ENCODE peak calls at places on chromosomes 3 and 15, in six cellular contexts. R, L, E, P, M and B are unnamed samples.

GRCh38 chr15:57495037-57495436 is 96.7 kb upstream of the MYZAP start:
- DNase-seq in E (no peak), M (no peak), L (no peak), P (no peak), R (no peak), B (no peak)

GRCh38 chr15:70526974-70527325 is 236.4 kb downstream of the UACA start:
- DNase-seq in P (no peak), M (no peak), L (no peak), R (no peak), E (no peak), B (no peak)

GRCh38 chr3:183298708-183299153 is 45.7 kb downstream of the B3GNT5 start:
- DNase-seq in L (peak), M (no peak), P (peak), R (no peak), E (no peak), B (peak)

GRCh38 chr3:171095063-171095462 is 68.5 kb upstream of the SLC2A2 start:
- DNase-seq in R (no peak), L (no peak), P (no peak), M (no peak), E (no peak), B (no peak)

GRCh38 chr3:38004415-38005075 is 14.0 kb downstream of the VILL start:
- DNase-seq in M (peak), R (peak), E (peak), P (peak), L (no peak), B (no peak)

GRCh38 chr15:62578548-62578947 is 413.5 kb upstream of the C2CD4B start:
- DNase-seq in R (no peak), L (no peak), E (no peak), M (no peak), P (no peak), B (no peak)

GRCh38 chr3:5155241-5155640 is 32.3 kb upstream of the EDEM1 start:
- DNase-seq in R (no peak), L (no peak), M (no peak), P (no peak), E (no peak), B (no peak)

GRCh38 chr3:156256256-156256655 is 135.9 kb downstream of the KCNAB1 start:
- DNase-seq in E (no peak), L (no peak), P (no peak), R (no peak), M (no peak), B (no peak)

GRCh38 chr3:102037791-102038190 is 188.5 kb downstream of the NFKBIZ start:
- DNase-seq in R (no peak), M (no peak), E (no peak), P (no peak), L (no peak), B (no peak)

DNA sequence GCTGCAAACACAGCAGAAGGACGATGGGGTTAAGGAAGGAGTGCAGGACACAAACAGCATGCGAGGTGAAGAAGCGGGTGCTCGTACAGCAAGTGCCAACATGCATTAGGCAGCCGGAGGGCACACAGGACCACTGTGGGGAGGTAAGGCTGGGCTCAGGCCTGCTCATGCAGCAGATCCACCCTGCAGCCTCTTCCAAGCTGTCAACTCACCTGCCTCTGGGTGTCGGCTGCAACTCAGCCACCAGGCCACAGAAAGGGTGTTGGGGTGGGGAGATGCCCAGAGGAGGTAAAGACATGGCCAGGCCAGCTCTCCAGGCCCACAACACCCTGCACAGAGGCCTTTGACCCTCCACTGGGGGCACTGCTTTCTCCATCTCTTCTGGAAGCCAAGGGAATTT is 44.2 kb downstream of the TGM4 start:
- DNase-seq in P (no peak), M (no peak), R (no peak), E (no peak), L (no peak), B (no peak)
- TF ChIP-seq CTCF in P (no peak), M (no peak), R (no peak), E (no peak), L (no peak), B (no peak)

DNA sequence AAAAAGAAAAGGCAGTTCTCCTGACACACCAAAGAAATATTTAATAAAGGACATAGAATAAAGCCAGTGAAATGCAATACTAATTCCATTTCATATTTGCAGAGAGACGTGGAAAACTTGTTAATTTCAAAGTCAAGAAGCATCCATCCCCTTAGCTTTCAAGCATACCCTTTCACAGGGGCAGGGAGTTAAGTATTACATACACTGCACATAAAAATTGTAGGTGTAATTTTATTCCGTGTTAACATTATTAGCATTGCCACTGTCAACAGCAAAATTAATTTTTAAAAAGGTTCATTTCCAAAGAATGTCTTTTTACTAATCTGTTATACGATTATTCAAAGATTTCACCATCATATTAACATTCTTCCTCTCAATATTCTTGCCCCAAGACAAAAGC is 518.0 kb downstream of the MECOM start:
- DNase-seq in R (no peak), P (no peak), E (no peak), L (no peak), M (no peak), B (no peak)
- H3K4me3 ChIP-seq in R (peak), P (peak), E (peak), L (peak), M (no peak), B (peak)

GRCh38 chr15:34213690-34214089 is 3.8 kb upstream of the KATNBL1 start:
- DNase-seq in R (no peak), P (no peak), L (no peak), M (no peak), E (no peak), B (no peak)

GRCh38 chr15:34206016-34206415 is 3.9 kb downstream of the KATNBL1 start:
- DNase-seq in L (no peak), R (peak), P (no peak), E (no peak), M (no peak), B (no peak)

GRCh38 chr15:34214135-34214534 is 4.2 kb upstream of the KATNBL1 start:
- DNase-seq in L (no peak), P (no peak), M (no peak), R (no peak), E (no peak), B (no peak)

GRCh38 chr15:34203936-34204335 is 6.0 kb downstream of the KATNBL1 start:
- DNase-seq in E (no peak), R (peak), L (no peak), P (no peak), M (no peak), B (no peak)

GRCh38 chr15:34209421-34210282 is at the start of gene KATNBL1:
- DNase-seq in M (peak), E (peak), L (no peak), R (peak), P (peak), B (peak)
- TF ChIP-seq CTCF in M (peak), E (peak), L (peak), R (peak), P (peak), B (peak)

GRCh38 chr15:43520138-43520537 is 2.7 kb downstream of the MAP1A start:
- DNase-seq in R (no peak), M (no peak), P (no peak), L (no peak), E (no peak), B (no peak)

GRCh38 chr15:43517354-43518072 is at the start of gene MAP1A:
- DNase-seq in E (peak), R (no peak), P (peak), L (no peak), M (no peak), B (no peak)

GRCh38 chr15:43521419-43521818 is 4.0 kb downstream of the MAP1A start:
- DNase-seq in M (no peak), E (no peak), P (no peak), R (no peak), L (no peak), B (no peak)

GRCh38 chr15:43518073-43518761 is 809 bp downstream of the MAP1A start:
- DNase-seq in E (peak), L (no peak), R (no peak), M (peak), P (peak), B (no peak)

GRCh38 chr15:43519207-43519606 is 1.8 kb downstream of the MAP1A start:
- DNase-seq in P (no peak), R (no peak), L (no peak), M (no peak), E (no peak), B (no peak)
- H3K4me3 ChIP-seq in P (no peak), R (no peak), L (no peak), M (no peak), E (no peak), B (no peak)

GRCh38 chr3:193563999-193564398 is 9.3 kb upstream of the ATP13A4 start:
- DNase-seq in E (no peak), R (peak), P (no peak), M (no peak), L (no peak), B (no peak)
- TF ChIP-seq CTCF in E (no peak), R (peak), P (peak), M (no peak), L (peak), B (peak)

DNA sequence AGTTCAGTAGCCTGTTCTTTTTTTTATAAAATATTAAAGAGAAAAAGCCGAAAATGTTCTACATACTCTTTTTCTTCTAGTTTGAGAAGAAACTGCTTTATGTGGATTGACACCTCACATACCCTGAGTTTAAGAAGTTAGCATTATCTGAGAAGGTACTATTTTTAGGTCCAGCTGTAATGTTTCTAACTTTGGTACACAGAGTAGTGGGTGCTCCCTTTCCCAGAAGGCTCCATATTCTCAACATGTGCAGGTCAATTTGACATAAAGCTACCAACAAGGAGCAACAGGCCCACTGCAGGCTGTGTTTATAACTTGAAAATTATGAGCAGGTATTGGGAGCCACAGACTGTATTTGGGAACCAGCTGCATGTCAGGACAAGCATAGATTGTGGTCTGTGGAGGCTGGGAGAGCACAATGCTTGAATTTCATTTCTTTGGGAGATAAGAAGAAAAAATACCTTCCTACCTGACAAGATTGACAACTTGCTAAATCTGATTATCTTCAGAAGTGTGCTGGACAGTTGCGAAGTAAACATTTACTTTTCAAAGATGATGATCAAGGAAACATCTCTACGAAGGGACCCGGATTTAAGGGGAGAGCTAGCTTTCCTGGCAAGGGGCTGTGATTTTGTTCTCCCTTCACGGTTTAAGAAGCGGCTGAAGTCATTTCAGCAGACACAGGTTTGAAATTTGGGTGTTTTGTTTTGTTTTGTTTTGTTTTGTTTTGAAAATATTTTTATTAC is 57.2 kb downstream of the PPP2R3A start:
- DNase-seq in L (no peak), R (peak), E (no peak), P (no peak), M (no peak), B (no peak)
- H3K4me3 ChIP-seq in L (no peak), R (no peak), E (no peak), P (peak), M (no peak), B (no peak)